ENCODE peak calls at places on chromosome 17, in four cellular contexts. F is SK-N-SH, P is K562, L is HepG2. Z is an unnamed sample.

GRCh38 chr17:7634384-7634783 is 4.4 kb downstream of the SHBG start:
- DNase-seq in F (peak; percentile 89), P (peak; percentile 78), L (no peak), Z (no peak)

GRCh38 chr17:72683506-72684404 is 408.7 kb downstream of the SLC39A11 start:
- DNase-seq in F (no peak), P (no peak), L (peak; percentile 97), Z (no peak)

GRCh38 chr17:59899099-59899498 is 6.2 kb downstream of the RPS6KB1 start:
- DNase-seq in F (no peak), P (peak; percentile 66), L (no peak), Z (no peak)

GRCh38 chr17:38671939-38672720 is 2.6 kb downstream of the EPOP start:
- DNase-seq in F (no peak), P (no peak), L (no peak), Z (no peak)

GRCh38 chr17:58808609-58809563 is 53.2 kb downstream of the PPM1E start:
- DNase-seq in F (no peak), P (no peak), L (no peak), Z (no peak)

GRCh38 chr17:64022631-64023063 is 2.2 kb upstream of the ICAM2 start:
- DNase-seq in F (no peak), P (peak; percentile 50), L (no peak), Z (no peak)

GRCh38 chr17:50127661-50128361 is 2.1 kb downstream of the SAMD14 start:
- DNase-seq in F (no peak), P (peak; percentile 49), L (no peak), Z (no peak)

GRCh38 chr17:50149425-50150353 is 788 bp downstream of the PPP1R9B start:
- DNase-seq in F (peak; percentile 84), P (peak; percentile 77), L (no peak), Z (no peak)

GRCh38 chr17:81272616-81273015 is 22.5 kb downstream of the SLC38A10 start:
- DNase-seq in F (no peak), P (no peak), L (no peak), Z (no peak)

GRCh38 chr17:38464251-38464722 is 36.0 kb downstream of the ARHGAP23 start:
- DNase-seq in F (peak; percentile 83), P (no peak), L (no peak), Z (no peak)

GRCh38 chr17:79949646-79950292 is 85.9 kb downstream of the TBC1D16 start:
- DNase-seq in F (peak; percentile 33), P (no peak), L (no peak), Z (no peak)

GRCh38 chr17:21278304-21279197 is 6.0 kb upstream of the MAP2K3 start:
- DNase-seq in F (no peak), P (no peak), L (no peak), Z (no peak)

GRCh38 chr17:50466371-50467113 is 2.1 kb downstream of the CHAD start:
- DNase-seq in F (no peak), P (no peak), L (no peak), Z (no peak)

DNA sequence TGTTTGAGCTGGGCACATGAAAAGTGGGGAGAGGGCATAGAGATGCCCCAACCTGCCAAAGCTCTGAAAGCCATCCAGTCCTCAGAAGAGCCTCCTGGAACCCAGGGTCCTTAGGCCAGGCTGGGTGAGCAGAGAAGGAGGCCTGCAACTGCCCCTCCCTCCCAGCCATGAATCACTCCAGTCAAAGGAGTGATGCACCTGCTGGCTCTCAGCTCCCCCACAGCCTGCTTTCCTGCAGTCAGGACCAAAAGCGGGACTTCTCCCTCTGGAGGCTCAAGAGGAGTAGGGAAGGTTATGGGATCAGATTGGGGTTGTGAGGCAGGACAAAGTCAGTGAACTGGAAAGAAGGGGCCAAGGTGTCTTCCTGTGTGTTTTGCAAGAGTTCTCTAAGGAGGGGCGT is 145.6 kb downstream of the TMEM132E start:
- DNase-seq in F (no peak), P (no peak), L (no peak), Z (no peak)
- TF ChIP-seq RFX5 in F (no peak), P (no peak), L (no peak), Z (no peak)

DNA sequence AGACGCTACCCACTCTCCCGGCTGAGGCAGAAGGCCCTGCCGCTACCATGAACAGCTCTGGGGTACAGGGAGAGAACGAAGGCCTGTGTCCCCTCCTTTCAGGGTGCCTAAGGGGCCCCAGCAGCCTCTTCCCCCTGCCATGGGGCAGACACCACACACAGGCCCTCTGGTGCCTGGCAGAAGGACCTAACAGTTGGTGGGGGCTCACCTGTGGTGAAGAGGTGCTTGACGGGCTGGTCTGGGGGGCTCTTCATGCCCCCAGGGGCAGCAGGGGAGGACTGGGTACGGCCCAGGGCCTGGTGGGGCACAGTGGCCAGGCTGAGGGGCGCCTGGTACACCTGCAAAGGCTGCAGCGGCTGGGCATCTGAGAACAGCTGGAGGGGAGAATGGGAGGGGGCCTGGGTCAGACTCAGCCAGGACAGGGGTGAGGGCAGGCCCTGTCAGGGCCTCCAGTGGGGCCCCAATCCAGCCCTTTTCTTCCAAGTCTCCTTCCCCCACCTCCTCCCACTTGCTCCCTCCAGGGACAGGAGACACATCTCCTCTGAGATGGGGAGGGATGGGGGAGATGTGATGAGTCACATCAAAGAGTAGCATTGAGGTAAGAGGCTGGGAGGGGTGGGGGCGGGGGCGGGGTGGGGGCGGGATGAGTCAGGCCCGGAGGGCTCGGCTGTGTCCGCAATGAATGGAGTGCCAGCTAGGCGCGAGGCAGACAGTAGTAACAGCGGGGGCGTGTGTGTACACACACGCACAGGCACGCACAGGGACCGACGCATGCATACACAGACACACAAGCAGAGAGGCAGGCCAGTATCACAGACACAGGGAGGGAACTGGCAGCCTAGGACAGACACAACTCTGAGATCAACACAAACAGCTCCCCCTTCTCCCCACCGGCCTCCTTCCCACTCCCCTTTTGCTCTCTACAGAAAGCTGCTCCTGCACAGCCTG is 16.1 kb downstream of the G6PC3 start:
- DNase-seq in F (peak; percentile 81), P (peak; percentile 92), L (peak; percentile 83), Z (no peak)
- TF ChIP-seq ZBTB33 in F (no peak), P (no peak), L (peak; percentile 93), Z (no peak)

DNA sequence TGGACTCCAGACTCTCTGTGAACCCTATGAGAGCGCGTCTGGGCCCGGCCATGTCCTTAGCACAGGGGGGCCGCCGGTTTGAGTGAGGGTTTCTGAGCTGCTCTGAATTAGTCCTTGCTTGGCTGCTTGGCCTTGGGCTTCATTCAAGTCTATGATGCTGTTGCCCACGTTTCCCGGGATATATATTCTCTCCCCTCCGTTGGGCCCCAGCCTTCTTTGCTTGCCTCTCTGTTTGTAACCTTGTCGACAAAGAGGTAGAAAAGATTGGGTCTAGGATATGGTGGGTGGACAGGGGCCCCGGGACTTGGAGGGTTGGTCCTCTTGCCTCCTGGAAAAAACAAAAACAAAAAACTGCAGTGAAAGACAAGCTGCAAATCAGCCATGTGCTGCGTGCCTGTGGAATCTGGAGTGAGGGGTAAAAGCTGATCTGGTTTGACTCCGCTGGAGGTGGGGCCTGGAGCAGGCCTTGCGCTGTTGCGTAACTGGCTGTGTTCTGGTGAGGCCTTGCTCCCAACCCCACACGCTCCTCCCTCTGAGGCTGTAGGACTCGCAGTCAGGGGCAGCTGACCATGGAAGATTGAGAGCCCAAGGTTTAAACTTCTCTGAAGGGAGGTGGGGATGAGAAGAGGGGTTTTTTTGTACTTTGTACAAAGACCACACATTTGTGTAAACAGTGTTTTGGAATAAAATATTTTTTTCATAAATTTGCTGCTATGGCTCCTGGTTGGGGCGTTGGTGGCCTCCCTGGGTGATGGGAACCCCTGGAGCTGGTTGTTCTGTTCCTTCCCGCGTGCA is 23.1 kb downstream of the STAT5A start:
- DNase-seq in F (peak; percentile 82), P (peak; percentile 97), L (peak; percentile 91), Z (no peak)
- TF ChIP-seq RFX5 in F (no peak), P (no peak), L (no peak), Z (no peak)

GRCh38 chr17:57679356-57679755 is 65.7 kb downstream of the CCDC182 start:
- DNase-seq in F (no peak), P (no peak), L (no peak), Z (no peak)

GRCh38 chr17:57678393-57678792 is 66.7 kb downstream of the CCDC182 start:
- DNase-seq in F (no peak), P (no peak), L (no peak), Z (no peak)

GRCh38 chr17:57682667-57683066 is 62.4 kb downstream of the CCDC182 start:
- DNase-seq in F (no peak), P (no peak), L (no peak), Z (no peak)

GRCh38 chr17:57677858-57678257 is 67.2 kb downstream of the CCDC182 start:
- DNase-seq in F (no peak), P (no peak), L (no peak), Z (no peak)

GRCh38 chr17:57679906-57680695 is 65.0 kb downstream of the CCDC182 start:
- DNase-seq in F (no peak), P (no peak), L (no peak), Z (no peak)
- TF ChIP-seq ZBTB33 in F (no peak), P (no peak), L (no peak), Z (no peak)

GRCh38 chr17:44359458-44360143 is 4.1 kb downstream of the FAM171A2 start:
- DNase-seq in F (peak; percentile 12), P (no peak), L (no peak), Z (no peak)

GRCh38 chr17:44360144-44360533 is 3.5 kb downstream of the FAM171A2 start:
- DNase-seq in F (no peak), P (no peak), L (no peak), Z (no peak)

GRCh38 chr17:44362056-44362355 is 1.6 kb downstream of the FAM171A2 start:
- DNase-seq in F (peak; percentile 50), P (no peak), L (no peak), Z (no peak)

GRCh38 chr17:44361292-44362055 is 2.2 kb downstream of the FAM171A2 start:
- DNase-seq in F (no peak), P (no peak), L (no peak), Z (no peak)

DNA sequence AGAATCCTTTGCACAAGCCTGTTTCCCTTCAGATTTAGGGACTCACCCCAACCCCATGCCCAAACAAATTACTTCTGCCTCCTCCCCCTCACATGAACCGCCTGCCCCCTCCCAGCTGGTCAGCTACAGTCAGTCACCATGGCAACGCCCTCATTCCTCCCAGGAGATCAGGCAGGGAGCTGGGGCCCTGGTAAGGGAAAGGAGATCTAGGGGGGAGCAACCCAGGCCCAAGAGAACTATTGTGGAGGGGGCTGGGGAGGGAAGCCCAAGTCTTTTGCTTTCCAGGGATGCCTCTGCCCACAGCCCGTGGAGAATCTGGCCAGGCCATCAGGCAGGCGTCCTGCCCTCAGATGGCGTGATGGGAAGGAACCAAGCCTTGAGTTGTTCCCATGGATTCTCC is 2.8 kb downstream of the FAM171A2 start:
- DNase-seq in F (peak; percentile 64), P (peak; percentile 38), L (no peak), Z (no peak)
- TF ChIP-seq RFX5 in F (no peak), P (no peak), L (no peak), Z (no peak)